ENCODE peak calls at places on chromosomes 13 and 19, in nine cellular contexts. R, K, T, I, F, N, D, V and B are unnamed samples.

GRCh38 chr13:73286177-73286576 is 227.4 kb downstream of the KLF5 start:
- DNase-seq in R (no peak), K (no peak), T (no peak), I (no peak), F (no peak), N (no peak), D (no peak), V (no peak), B (no peak)

GRCh38 chr13:30026093-30026492 is 175.7 kb upstream of the UBL3 start:
- DNase-seq in R (no peak), K (no peak), T (no peak), I (peak), F (no peak), N (peak), D (no peak), V (peak), B (no peak)

GRCh38 chr13:111565400-111565799 is 245.0 kb downstream of the TEX29 start:
- DNase-seq in R (no peak), K (no peak), T (no peak), I (no peak), F (no peak), N (no peak), D (no peak), V (no peak), B (no peak)

GRCh38 chr13:59963383-59963782 is 200.3 kb downstream of the DIAPH3 start:
- DNase-seq in R (no peak), K (no peak), T (no peak), I (no peak), F (no peak), N (no peak), D (no peak), V (no peak), B (no peak)

GRCh38 chr19:8192227-8192820 is 16.8 kb upstream of the CERS4 start:
- DNase-seq in R (no peak), K (no peak), T (no peak), I (no peak), F (no peak), N (no peak), D (no peak), V (no peak), B (peak)

GRCh38 chr13:43328907-43329306 is 305.5 kb downstream of the DNAJC15 start:
- DNase-seq in R (no peak), K (no peak), T (no peak), I (no peak), F (no peak), N (no peak), D (no peak), V (no peak), B (no peak)

GRCh38 chr13:64410654-64411053 is 2819.5 kb downstream of the PCDH9 start:
- DNase-seq in R (no peak), K (no peak), T (no peak), I (no peak), F (no peak), N (no peak), D (no peak), V (no peak), B (no peak)

GRCh38 chr13:41401371-41401770 is 56.0 kb upstream of the RGCC start:
- DNase-seq in R (no peak), K (no peak), T (no peak), I (peak), F (no peak), N (no peak), D (no peak), V (no peak), B (no peak)

GRCh38 chr13:29936051-29936813 is 85.8 kb upstream of the UBL3 start:
- DNase-seq in R (no peak), K (no peak), T (no peak), I (no peak), F (no peak), N (no peak), D (no peak), V (no peak), B (no peak)

GRCh38 chr13:78182813-78183212 is 264.2 kb upstream of the EDNRB start:
- DNase-seq in R (no peak), K (no peak), T (no peak), I (no peak), F (no peak), N (no peak), D (no peak), V (no peak), B (no peak)

GRCh38 chr19:28019371-28019770 is 1193.6 kb downstream of the UQCRFS1 start:
- DNase-seq in R (no peak), K (no peak), T (no peak), I (no peak), F (no peak), N (no peak), D (no peak), V (no peak), B (no peak)

GRCh38 chr19:13008926-13009787 is 13.9 kb downstream of the NFIX start:
- DNase-seq in R (peak), K (no peak), T (no peak), I (no peak), F (no peak), N (no peak), D (no peak), V (no peak), B (no peak)

GRCh38 chr19:55368701-55369563 is 1.3 kb downstream of the IL11 start:
- DNase-seq in R (no peak), K (no peak), T (no peak), I (no peak), F (peak), N (no peak), D (no peak), V (no peak), B (no peak)

GRCh38 chr13:110712849-110713641 is 455 bp upstream of the ING1 start:
- DNase-seq in R (peak), K (peak), T (peak), I (peak), F (peak), N (peak), D (peak), V (peak), B (peak)

GRCh38 chr19:43634068-43634467 is 5.6 kb downstream of the CADM4 start:
- DNase-seq in R (no peak), K (no peak), T (no peak), I (no peak), F (peak), N (no peak), D (no peak), V (no peak), B (no peak)

GRCh38 chr19:4506449-4507149 is 11.7 kb downstream of the PLIN4 start:
- DNase-seq in R (no peak), K (no peak), T (no peak), I (no peak), F (peak), N (no peak), D (no peak), V (no peak), B (no peak)

GRCh38 chr13:48072787-48073186 is 22.1 kb downstream of the MED4 start:
- DNase-seq in R (no peak), K (no peak), T (no peak), I (no peak), F (no peak), N (no peak), D (no peak), V (no peak), B (no peak)

GRCh38 chr19:12872255-12872654 is 9.0 kb downstream of the DNASE2 start:
- DNase-seq in R (no peak), K (no peak), T (no peak), I (no peak), F (no peak), N (no peak), D (no peak), V (no peak), B (no peak)

GRCh38 chr19:871446-872265 is 12.2 kb downstream of the CFD start:
- DNase-seq in R (no peak), K (no peak), T (no peak), I (peak), F (peak), N (no peak), D (no peak), V (no peak), B (no peak)

GRCh38 chr19:39539165-39539518 is 819 bp downstream of the EID2 start:
- DNase-seq in R (no peak), K (no peak), T (no peak), I (no peak), F (peak), N (no peak), D (no peak), V (no peak), B (no peak)

GRCh38 chr13:98674968-98675528 is 77.4 kb downstream of the SLC15A1 start:
- DNase-seq in R (no peak), K (no peak), T (no peak), I (no peak), F (no peak), N (no peak), D (no peak), V (no peak), B (no peak)

GRCh38 chr19:51186323-51186722 is 38.6 kb upstream of the CD33 start:
- DNase-seq in R (no peak), K (no peak), T (no peak), I (no peak), F (no peak), N (no peak), D (no peak), V (no peak), B (no peak)